ENCODE peak calls at places on chromosomes 5 and 9, in ten cellular contexts. One of them, this sample, is unnamed. For H3K27me3, the result is how much of the 10 kb centered on the place peaks cover.

GRCh38 chr9:137432687-137433348 is 8.3 kb downstream of the ENTPD8 start:
- DNase-seq in transverse colon: no peak
- DNase-seq in CD4-positive, alpha-beta T cell: no peak
- DNase-seq in right atrium auricular region: no peak
- DNase-seq in CD8-positive, alpha-beta T cell: no peak
- DNase-seq in HCT116: no peak
- DNase-seq in dorsolateral prefrontal cortex: no peak
- DNase-seq in stomach: no peak
- DNase-seq in upper lobe of right lung: peak
- DNase-seq in heart right ventricle: no peak
- DNase-seq in this sample: no peak

GRCh38 chr5:134964359-134965270 is 3.1 kb upstream of the CATSPER3 start:
- DNase-seq in transverse colon: no peak
- DNase-seq in HCT116: no peak
- DNase-seq in upper lobe of right lung: no peak
- DNase-seq in heart right ventricle: no peak
- DNase-seq in CD4-positive, alpha-beta T cell: peak
- DNase-seq in stomach: no peak
- DNase-seq in dorsolateral prefrontal cortex: no peak
- DNase-seq in CD8-positive, alpha-beta T cell: no peak
- DNase-seq in right atrium auricular region: no peak
- DNase-seq in this sample: no peak

GRCh38 chr9:77158772-77159513 is 18.4 kb upstream of the VPS13A start:
- DNase-seq in dorsolateral prefrontal cortex: no peak
- DNase-seq in stomach: no peak
- DNase-seq in transverse colon: no peak
- DNase-seq in right atrium auricular region: no peak
- DNase-seq in CD8-positive, alpha-beta T cell: no peak
- DNase-seq in upper lobe of right lung: no peak
- DNase-seq in CD4-positive, alpha-beta T cell: no peak
- DNase-seq in HCT116: no peak
- DNase-seq in heart right ventricle: no peak
- DNase-seq in this sample: no peak

GRCh38 chr5:124342027-124342471 is 404.4 kb downstream of the ZNF608 start:
- DNase-seq in CD4-positive, alpha-beta T cell: no peak
- DNase-seq in dorsolateral prefrontal cortex: no peak
- DNase-seq in transverse colon: no peak
- DNase-seq in stomach: no peak
- DNase-seq in heart right ventricle: peak
- DNase-seq in HCT116: no peak
- DNase-seq in upper lobe of right lung: no peak
- DNase-seq in CD8-positive, alpha-beta T cell: no peak
- DNase-seq in right atrium auricular region: no peak
- DNase-seq in this sample: no peak

GRCh38 chr5:34409376-34409775 is 246.8 kb upstream of the RAI14 start:
- DNase-seq in stomach: no peak
- DNase-seq in CD4-positive, alpha-beta T cell: no peak
- DNase-seq in HCT116: no peak
- DNase-seq in CD8-positive, alpha-beta T cell: no peak
- DNase-seq in right atrium auricular region: no peak
- DNase-seq in heart right ventricle: no peak
- DNase-seq in transverse colon: no peak
- DNase-seq in dorsolateral prefrontal cortex: no peak
- DNase-seq in upper lobe of right lung: no peak
- DNase-seq in this sample: no peak

GRCh38 chr5:121503111-121503840 is 348.4 kb upstream of the FTMT start:
- DNase-seq in HCT116: peak
- DNase-seq in stomach: peak
- DNase-seq in CD8-positive, alpha-beta T cell: no peak
- DNase-seq in CD4-positive, alpha-beta T cell: no peak
- DNase-seq in heart right ventricle: peak
- DNase-seq in right atrium auricular region: peak
- DNase-seq in upper lobe of right lung: no peak
- DNase-seq in dorsolateral prefrontal cortex: peak
- DNase-seq in transverse colon: peak
- DNase-seq in this sample: no peak

GRCh38 chr9:130368631-130369103 is 76.1 kb upstream of the ASS1 start:
- DNase-seq in upper lobe of right lung: no peak
- DNase-seq in right atrium auricular region: no peak
- DNase-seq in stomach: no peak
- DNase-seq in transverse colon: no peak
- DNase-seq in heart right ventricle: no peak
- DNase-seq in CD4-positive, alpha-beta T cell: no peak
- DNase-seq in CD8-positive, alpha-beta T cell: no peak
- DNase-seq in dorsolateral prefrontal cortex: no peak
- DNase-seq in HCT116: no peak
- DNase-seq in this sample: no peak

GRCh38 chr5:125551246-125551645 is 804.8 kb upstream of the ZNF608 start:
- DNase-seq in stomach: no peak
- DNase-seq in upper lobe of right lung: no peak
- DNase-seq in CD4-positive, alpha-beta T cell: no peak
- DNase-seq in dorsolateral prefrontal cortex: no peak
- DNase-seq in CD8-positive, alpha-beta T cell: no peak
- DNase-seq in HCT116: no peak
- DNase-seq in heart right ventricle: no peak
- DNase-seq in right atrium auricular region: no peak
- DNase-seq in transverse colon: no peak
- DNase-seq in this sample: no peak

GRCh38 chr5:136123236-136123768 is 9.3 kb upstream of the SMAD5 start:
- DNase-seq in HCT116: peak
- DNase-seq in stomach: no peak
- DNase-seq in right atrium auricular region: no peak
- DNase-seq in CD4-positive, alpha-beta T cell: no peak
- DNase-seq in CD8-positive, alpha-beta T cell: no peak
- DNase-seq in transverse colon: peak
- DNase-seq in heart right ventricle: no peak
- DNase-seq in dorsolateral prefrontal cortex: no peak
- DNase-seq in upper lobe of right lung: no peak
- DNase-seq in this sample: no peak

GRCh38 chr9:96333958-96334357 is 32.0 kb upstream of the HSD17B3 start:
- DNase-seq in upper lobe of right lung: no peak
- DNase-seq in CD8-positive, alpha-beta T cell: no peak
- DNase-seq in HCT116: no peak
- DNase-seq in transverse colon: no peak
- DNase-seq in CD4-positive, alpha-beta T cell: no peak
- DNase-seq in right atrium auricular region: no peak
- DNase-seq in heart right ventricle: no peak
- DNase-seq in stomach: no peak
- DNase-seq in dorsolateral prefrontal cortex: no peak
- DNase-seq in this sample: no peak

GRCh38 chr9:124032247-124032646 is 20.7 kb downstream of the LHX2 start:
- DNase-seq in upper lobe of right lung: no peak
- DNase-seq in CD4-positive, alpha-beta T cell: no peak
- DNase-seq in HCT116: no peak
- DNase-seq in heart right ventricle: no peak
- DNase-seq in dorsolateral prefrontal cortex: no peak
- DNase-seq in transverse colon: no peak
- DNase-seq in stomach: no peak
- DNase-seq in right atrium auricular region: no peak
- DNase-seq in CD8-positive, alpha-beta T cell: no peak
- DNase-seq in this sample: no peak

GRCh38 chr5:79878721-79879336 is 112.2 kb downstream of the MTX3 start:
- DNase-seq in CD8-positive, alpha-beta T cell: no peak
- DNase-seq in right atrium auricular region: no peak
- DNase-seq in upper lobe of right lung: no peak
- DNase-seq in HCT116: peak
- DNase-seq in dorsolateral prefrontal cortex: no peak
- DNase-seq in stomach: no peak
- DNase-seq in CD4-positive, alpha-beta T cell: no peak
- DNase-seq in transverse colon: no peak
- DNase-seq in heart right ventricle: no peak
- DNase-seq in this sample: no peak

GRCh38 chr5:143241892-143242291 is 161.6 kb downstream of the NR3C1 start:
- DNase-seq in CD8-positive, alpha-beta T cell: no peak
- DNase-seq in CD4-positive, alpha-beta T cell: no peak
- DNase-seq in upper lobe of right lung: no peak
- DNase-seq in transverse colon: no peak
- DNase-seq in dorsolateral prefrontal cortex: no peak
- DNase-seq in right atrium auricular region: no peak
- DNase-seq in stomach: no peak
- DNase-seq in HCT116: no peak
- DNase-seq in heart right ventricle: no peak
- DNase-seq in this sample: no peak

GRCh38 chr9:88535226-88535931 is 401 bp downstream of the NXNL2 start:
- DNase-seq in CD8-positive, alpha-beta T cell: no peak
- DNase-seq in CD4-positive, alpha-beta T cell: no peak
- DNase-seq in transverse colon: peak
- DNase-seq in stomach: peak
- DNase-seq in heart right ventricle: no peak
- DNase-seq in upper lobe of right lung: peak
- DNase-seq in right atrium auricular region: no peak
- DNase-seq in HCT116: no peak
- DNase-seq in dorsolateral prefrontal cortex: no peak
- DNase-seq in this sample: no peak
- TF ChIP-seq CTCF in CD8-positive, alpha-beta T cell: no peak
- TF ChIP-seq CTCF in CD4-positive, alpha-beta T cell: no peak
- TF ChIP-seq CTCF in transverse colon: no peak
- TF ChIP-seq CTCF in stomach: no peak
- TF ChIP-seq CTCF in heart right ventricle: no peak
- TF ChIP-seq CTCF in upper lobe of right lung: no peak
- TF ChIP-seq CTCF in right atrium auricular region: no peak
- TF ChIP-seq CTCF in HCT116: no peak
- TF ChIP-seq CTCF in dorsolateral prefrontal cortex: no peak
- TF ChIP-seq CTCF in this sample: no peak

GRCh38 chr5:1443991-1444360 is 1.3 kb downstream of the SLC6A3 start:
- DNase-seq in heart right ventricle: no peak
- DNase-seq in right atrium auricular region: no peak
- DNase-seq in upper lobe of right lung: no peak
- DNase-seq in dorsolateral prefrontal cortex: no peak
- DNase-seq in transverse colon: no peak
- DNase-seq in CD4-positive, alpha-beta T cell: no peak
- DNase-seq in CD8-positive, alpha-beta T cell: no peak
- DNase-seq in HCT116: no peak
- DNase-seq in stomach: no peak
- DNase-seq in this sample: no peak

GRCh38 chr5:1443145-1443543 is 2.1 kb downstream of the SLC6A3 start:
- DNase-seq in CD4-positive, alpha-beta T cell: no peak
- DNase-seq in CD8-positive, alpha-beta T cell: no peak
- DNase-seq in HCT116: no peak
- DNase-seq in dorsolateral prefrontal cortex: no peak
- DNase-seq in heart right ventricle: no peak
- DNase-seq in upper lobe of right lung: no peak
- DNase-seq in stomach: no peak
- DNase-seq in transverse colon: no peak
- DNase-seq in right atrium auricular region: no peak
- DNase-seq in this sample: no peak

GRCh38 chr5:1445895-1446601 is 808 bp upstream of the SLC6A3 start:
- DNase-seq in right atrium auricular region: no peak
- DNase-seq in CD4-positive, alpha-beta T cell: no peak
- DNase-seq in heart right ventricle: no peak
- DNase-seq in upper lobe of right lung: peak
- DNase-seq in stomach: peak
- DNase-seq in dorsolateral prefrontal cortex: no peak
- DNase-seq in HCT116: no peak
- DNase-seq in transverse colon: no peak
- DNase-seq in CD8-positive, alpha-beta T cell: no peak
- DNase-seq in this sample: no peak

GRCh38 chr5:1445313-1445894 is at the start of gene SLC6A3:
- DNase-seq in CD8-positive, alpha-beta T cell: peak
- DNase-seq in stomach: peak
- DNase-seq in upper lobe of right lung: peak
- DNase-seq in transverse colon: peak
- DNase-seq in heart right ventricle: no peak
- DNase-seq in dorsolateral prefrontal cortex: no peak
- DNase-seq in CD4-positive, alpha-beta T cell: no peak
- DNase-seq in right atrium auricular region: no peak
- DNase-seq in HCT116: no peak
- DNase-seq in this sample: no peak

GRCh38 chr5:1444361-1445189 is 665 bp downstream of the SLC6A3 start:
- DNase-seq in right atrium auricular region: no peak
- DNase-seq in CD4-positive, alpha-beta T cell: no peak
- DNase-seq in transverse colon: no peak
- DNase-seq in CD8-positive, alpha-beta T cell: no peak
- DNase-seq in upper lobe of right lung: no peak
- DNase-seq in dorsolateral prefrontal cortex: no peak
- DNase-seq in heart right ventricle: no peak
- DNase-seq in stomach: peak
- DNase-seq in HCT116: no peak
- DNase-seq in this sample: no peak
- H3K27me3 ChIP-seq in right atrium auricular region: under half
- H3K27me3 ChIP-seq in CD4-positive, alpha-beta T cell: half or more
- H3K27me3 ChIP-seq in transverse colon: half or more
- H3K27me3 ChIP-seq in CD8-positive, alpha-beta T cell: under half
- H3K27me3 ChIP-seq in upper lobe of right lung: half or more
- H3K27me3 ChIP-seq in dorsolateral prefrontal cortex: half or more
- H3K27me3 ChIP-seq in heart right ventricle: half or more
- H3K27me3 ChIP-seq in stomach: half or more
- H3K27me3 ChIP-seq in HCT116: under half
- H3K27me3 ChIP-seq in this sample: half or more

DNA sequence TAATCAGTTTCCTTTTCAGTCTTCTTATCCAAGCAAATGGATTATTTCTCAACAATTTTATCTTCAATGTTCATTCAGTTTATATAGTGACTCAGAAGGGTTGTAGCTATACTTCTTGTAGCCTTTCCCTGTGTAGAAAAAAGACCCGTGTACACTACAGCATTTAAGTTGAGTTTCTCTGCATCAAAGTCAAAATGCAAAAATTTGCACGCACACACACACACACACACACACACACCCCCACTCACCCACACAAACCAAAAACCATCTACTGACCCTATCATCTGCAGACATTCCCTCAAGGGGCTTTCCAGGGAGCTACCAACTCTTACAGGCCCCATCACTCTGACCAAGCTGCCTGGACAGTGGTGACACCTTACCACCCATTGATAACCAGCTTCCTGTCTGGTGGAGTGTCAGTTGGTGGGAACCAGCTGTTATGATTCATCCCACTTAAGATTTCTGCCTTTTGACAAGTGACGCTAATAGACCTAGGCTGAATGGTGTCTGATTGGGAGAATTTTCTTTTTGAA is 12.2 kb upstream of the ELL2 start:
- DNase-seq in HCT116: no peak
- DNase-seq in CD4-positive, alpha-beta T cell: no peak
- DNase-seq in dorsolateral prefrontal cortex: no peak
- DNase-seq in transverse colon: no peak
- DNase-seq in CD8-positive, alpha-beta T cell: no peak
- DNase-seq in stomach: no peak
- DNase-seq in heart right ventricle: no peak
- DNase-seq in upper lobe of right lung: no peak
- DNase-seq in right atrium auricular region: no peak
- DNase-seq in this sample: peak
- TF ChIP-seq CTCF in HCT116: no peak
- TF ChIP-seq CTCF in CD4-positive, alpha-beta T cell: no peak
- TF ChIP-seq CTCF in dorsolateral prefrontal cortex: no peak
- TF ChIP-seq CTCF in transverse colon: no peak
- TF ChIP-seq CTCF in CD8-positive, alpha-beta T cell: no peak
- TF ChIP-seq CTCF in stomach: no peak
- TF ChIP-seq CTCF in heart right ventricle: no peak
- TF ChIP-seq CTCF in upper lobe of right lung: no peak
- TF ChIP-seq CTCF in right atrium auricular region: no peak
- TF ChIP-seq CTCF in this sample: no peak

DNA sequence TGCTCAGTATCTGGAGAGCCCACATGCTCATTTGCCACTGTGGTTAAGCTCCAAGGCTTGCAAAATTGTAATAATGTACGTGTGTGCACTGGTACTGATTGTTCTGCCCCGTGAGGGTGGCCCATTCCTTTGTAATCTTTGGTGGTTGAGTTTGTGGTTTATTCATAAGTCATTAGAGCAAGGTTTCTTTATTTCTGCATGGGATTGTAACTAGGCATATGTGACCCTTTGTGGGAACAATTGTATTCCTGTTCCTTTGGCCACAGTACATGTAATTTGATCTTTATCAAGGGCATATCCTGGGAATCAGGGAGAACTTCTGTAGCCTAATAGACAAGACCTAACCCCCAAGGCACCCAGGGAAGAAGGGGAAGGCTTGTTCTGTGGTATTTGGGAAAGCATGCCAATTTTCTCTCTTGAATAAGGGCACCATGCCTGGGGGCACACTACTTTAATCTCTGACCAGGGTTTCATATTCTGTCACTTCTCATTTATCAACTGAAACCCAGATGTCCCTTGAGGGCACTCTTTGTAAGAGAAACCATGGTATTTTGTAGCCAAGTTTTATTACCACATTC is 74.6 kb downstream of the NPR3 start:
- DNase-seq in transverse colon: no peak
- DNase-seq in heart right ventricle: no peak
- DNase-seq in dorsolateral prefrontal cortex: no peak
- DNase-seq in stomach: no peak
- DNase-seq in CD4-positive, alpha-beta T cell: no peak
- DNase-seq in CD8-positive, alpha-beta T cell: no peak
- DNase-seq in HCT116: peak
- DNase-seq in upper lobe of right lung: no peak
- DNase-seq in right atrium auricular region: no peak
- DNase-seq in this sample: no peak
- H3K27me3 ChIP-seq in transverse colon: under half
- H3K27me3 ChIP-seq in heart right ventricle: under half
- H3K27me3 ChIP-seq in dorsolateral prefrontal cortex: under half
- H3K27me3 ChIP-seq in stomach: under half
- H3K27me3 ChIP-seq in CD4-positive, alpha-beta T cell: under half
- H3K27me3 ChIP-seq in CD8-positive, alpha-beta T cell: under half
- H3K27me3 ChIP-seq in HCT116: under half
- H3K27me3 ChIP-seq in upper lobe of right lung: under half
- H3K27me3 ChIP-seq in right atrium auricular region: under half
- H3K27me3 ChIP-seq in this sample: under half